ENCODE peak calls at places on chromosomes 5 and 9, in seven cellular contexts. W, T, V, N, C, R and Z are unnamed samples.

GRCh38 chr5:140672455-140673186 is 755 bp downstream of the DND1 start:
- DNase-seq in W (no peak), T (no peak), V (peak), N (no peak), C (no peak), R (no peak), Z (no peak)

GRCh38 chr9:23766613-23767012 is 59.4 kb downstream of the ELAVL2 start:
- DNase-seq in W (no peak), T (no peak), V (no peak), N (no peak), C (no peak), R (no peak), Z (no peak)

GRCh38 chr5:68315679-68316271 is 100.2 kb downstream of the PIK3R1 start:
- DNase-seq in W (peak), T (no peak), V (no peak), N (no peak), C (no peak), R (no peak), Z (peak)

GRCh38 chr5:1009359-1010180 is 968 bp downstream of the NKD2 start:
- DNase-seq in W (no peak), T (no peak), V (no peak), N (no peak), C (peak), R (no peak), Z (no peak)

GRCh38 chr9:21812415-21812814 is 10.0 kb downstream of the MTAP start:
- DNase-seq in W (peak), T (no peak), V (no peak), N (no peak), C (no peak), R (no peak), Z (no peak)

GRCh38 chr9:114591206-114591853 is 3.8 kb downstream of the ATP6V1G1 start:
- DNase-seq in W (no peak), T (no peak), V (no peak), N (no peak), C (no peak), R (no peak), Z (no peak)

GRCh38 chr5:33472805-33473409 is 32.1 kb downstream of the TARS1 start:
- DNase-seq in W (no peak), T (no peak), V (no peak), N (no peak), C (no peak), R (no peak), Z (no peak)

GRCh38 chr5:74382864-74383618 is 257.5 kb downstream of the ENC1 start:
- DNase-seq in W (peak), T (no peak), V (peak), N (peak), C (peak), R (no peak), Z (no peak)

GRCh38 chr9:6219040-6219439 is 3.4 kb downstream of the IL33 start:
- DNase-seq in W (no peak), T (no peak), V (no peak), N (no peak), C (no peak), R (no peak), Z (no peak)

GRCh38 chr9:70832487-70832886 is 288.9 kb downstream of the TRPM3 start:
- DNase-seq in W (peak), T (no peak), V (no peak), N (no peak), C (no peak), R (no peak), Z (no peak)

GRCh38 chr5:32506251-32506661 is 61.7 kb upstream of the ZFR start:
- DNase-seq in W (peak), T (no peak), V (no peak), N (no peak), C (no peak), R (no peak), Z (no peak)

GRCh38 chr5:74648835-74649286 is 8.3 kb upstream of the ENC1 start:
- DNase-seq in W (peak), T (peak), V (peak), N (peak), C (no peak), R (no peak), Z (peak)

GRCh38 chr5:88686077-88686541 is 196.9 kb downstream of the MEF2C start:
- DNase-seq in W (no peak), T (no peak), V (no peak), N (no peak), C (no peak), R (no peak), Z (no peak)

GRCh38 chr5:87195104-87195581 is 72.5 kb upstream of the RASA1 start:
- DNase-seq in W (peak), T (no peak), V (no peak), N (peak), C (no peak), R (no peak), Z (peak)

GRCh38 chr9:17531642-17532254 is 47.1 kb upstream of the SH3GL2 start:
- DNase-seq in W (peak), T (peak), V (peak), N (peak), C (no peak), R (peak), Z (peak)

GRCh38 chr5:153629027-153629426 is 138.6 kb downstream of the GRIA1 start:
- DNase-seq in W (peak), T (no peak), V (peak), N (peak), C (no peak), R (no peak), Z (no peak)

GRCh38 chr5:11166906-11167305 is 405.9 kb upstream of the DAP start:
- DNase-seq in W (peak), T (no peak), V (no peak), N (peak), C (no peak), R (no peak), Z (no peak)

GRCh38 chr9:88524911-88525310 is 10.1 kb upstream of the NXNL2 start:
- DNase-seq in W (no peak), T (no peak), V (no peak), N (no peak), C (no peak), R (no peak), Z (no peak)
- TF ChIP-seq CTCF in W (no peak), T (no peak), V (no peak), N (no peak), C (no peak), R (no peak), Z (no peak)

DNA sequence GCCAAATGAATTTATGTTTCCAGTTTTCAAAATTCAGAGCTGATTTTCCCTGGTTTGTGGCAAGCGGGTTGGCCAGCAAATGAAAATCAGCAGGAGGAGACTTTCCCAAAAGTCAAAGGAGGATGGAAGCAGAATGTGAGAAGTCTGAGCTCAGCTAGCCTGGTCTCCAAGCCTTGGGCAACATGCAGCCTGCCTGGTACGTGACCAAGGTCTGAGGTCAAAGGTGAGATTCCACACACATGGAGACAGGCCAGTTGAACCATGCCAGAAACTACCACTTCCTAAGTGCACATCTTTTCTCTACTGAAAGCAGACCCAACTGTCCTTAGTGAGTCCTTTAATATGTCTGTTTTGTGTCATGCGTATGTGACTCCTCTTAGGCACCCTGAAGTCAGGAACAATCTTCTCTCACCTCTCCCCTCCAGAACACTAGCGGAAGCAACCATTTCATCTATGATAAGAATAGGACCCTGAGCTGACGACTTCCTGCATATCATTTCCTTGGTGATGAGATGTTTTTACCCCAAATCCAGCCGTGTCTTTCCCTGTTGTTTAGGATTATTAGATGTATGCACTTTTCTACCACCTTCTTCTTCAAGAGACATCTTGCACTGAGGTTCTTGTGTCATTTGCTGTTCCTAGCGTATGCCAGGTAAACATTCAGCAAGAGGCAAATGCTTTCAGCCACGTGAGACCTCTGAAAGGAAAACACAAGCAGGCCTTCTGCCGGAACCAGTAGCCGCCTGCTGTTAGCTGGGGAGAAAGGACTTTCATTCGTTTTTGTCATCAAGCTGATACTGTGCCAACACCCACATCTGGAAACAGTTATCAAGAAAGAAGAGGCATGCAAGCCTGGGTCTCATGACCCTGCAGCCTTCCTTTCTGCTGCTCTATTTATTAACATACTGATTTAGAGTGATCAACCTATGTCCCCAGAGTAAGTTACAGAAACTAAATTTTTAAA is 9.7 kb upstream of the TGFBI start:
- DNase-seq in W (peak), T (no peak), V (no peak), N (peak), C (no peak), R (no peak), Z (no peak)
- TF ChIP-seq CTCF in W (peak), T (no peak), V (no peak), N (peak), C (peak), R (no peak), Z (no peak)

GRCh38 chr5:180829711-180830110 is 27.1 kb upstream of the MGAT1 start:
- DNase-seq in W (no peak), T (no peak), V (no peak), N (no peak), C (no peak), R (no peak), Z (no peak)

GRCh38 chr5:180825768-180826525 is 23.3 kb upstream of the MGAT1 start:
- DNase-seq in W (peak), T (no peak), V (peak), N (peak), C (no peak), R (peak), Z (no peak)

GRCh38 chr5:180832638-180833068 is 28.4 kb downstream of the ZFP62 start:
- DNase-seq in W (no peak), T (no peak), V (no peak), N (no peak), C (no peak), R (no peak), Z (peak)

GRCh38 chr5:180830253-180831138 is 27.9 kb upstream of the MGAT1 start:
- DNase-seq in W (no peak), T (peak), V (peak), N (peak), C (peak), R (peak), Z (peak)

DNA sequence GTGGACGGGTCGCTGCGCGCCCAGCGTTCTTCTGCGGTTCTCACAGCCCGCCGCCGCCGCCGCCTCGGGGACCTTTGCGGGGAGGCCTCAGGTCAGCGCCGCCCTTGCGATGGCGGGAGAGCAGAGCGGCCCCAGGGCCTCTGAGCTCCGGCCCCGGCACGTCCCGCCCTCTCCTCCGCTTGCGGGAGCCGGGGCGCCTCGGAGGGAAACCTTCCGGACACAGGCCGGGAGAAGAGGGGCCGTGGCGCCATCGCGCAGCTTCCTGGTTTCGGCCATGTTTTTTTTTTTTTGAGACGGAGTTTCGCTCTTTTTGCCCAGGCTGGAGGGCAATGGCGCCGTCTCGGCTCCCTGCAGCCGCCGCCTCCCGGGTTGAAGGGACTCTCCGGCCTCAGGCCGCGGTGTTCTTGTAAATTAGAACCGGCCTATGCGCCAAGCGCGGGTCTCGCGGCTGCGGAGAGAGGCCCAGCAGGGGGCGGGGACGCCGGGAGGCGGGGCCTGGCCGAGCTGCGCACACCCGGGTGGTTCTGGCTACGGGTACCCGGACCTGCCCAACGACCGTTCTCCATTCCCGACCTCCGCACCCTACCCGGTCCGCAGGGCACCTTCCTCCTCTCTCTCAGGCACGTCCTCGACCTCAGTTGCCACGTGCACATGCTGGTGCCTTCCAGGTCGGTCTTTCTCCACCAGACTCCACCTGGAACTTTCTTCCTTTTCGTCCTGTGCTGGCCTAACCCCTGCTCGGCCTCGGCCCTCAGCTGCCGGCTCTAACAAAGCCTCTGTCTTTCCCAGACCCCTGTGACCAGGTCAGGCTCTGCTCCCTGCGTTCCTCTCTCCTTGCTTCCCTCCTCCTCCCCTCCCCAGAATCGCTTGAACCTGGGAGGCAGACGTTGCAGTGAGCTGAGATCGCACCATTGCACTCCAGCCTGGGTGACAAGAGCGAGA is 28.8 kb upstream of the MGAT1 start:
- DNase-seq in W (peak), T (peak), V (peak), N (peak), C (peak), R (peak), Z (peak)
- TF ChIP-seq CTCF in W (peak), T (no peak), V (peak), N (no peak), C (peak), R (no peak), Z (peak)

GRCh38 chr9:73079326-73079725 is 72.3 kb upstream of the ANXA1 start:
- DNase-seq in W (peak), T (no peak), V (no peak), N (peak), C (no peak), R (no peak), Z (no peak)
- TF ChIP-seq CTCF in W (peak), T (peak), V (no peak), N (peak), C (no peak), R (no peak), Z (no peak)

GRCh38 chr5:157473383-157474370 is 13.7 kb downstream of the NIPAL4 start:
- DNase-seq in W (no peak), T (no peak), V (no peak), N (no peak), C (no peak), R (no peak), Z (no peak)
- TF ChIP-seq CTCF in W (no peak), T (no peak), V (no peak), N (no peak), C (no peak), R (no peak), Z (no peak)

GRCh38 chr9:133113928-133114351 is 7.1 kb downstream of the RALGDS start:
- DNase-seq in W (no peak), T (no peak), V (no peak), N (no peak), C (peak), R (no peak), Z (no peak)

GRCh38 chr9:133113163-133113927 is 7.7 kb downstream of the RALGDS start:
- DNase-seq in W (no peak), T (no peak), V (peak), N (no peak), C (peak), R (no peak), Z (no peak)

GRCh38 chr9:133114886-133115603 is 6.0 kb downstream of the RALGDS start:
- DNase-seq in W (no peak), T (no peak), V (no peak), N (no peak), C (peak), R (no peak), Z (no peak)

GRCh38 chr9:133115604-133116345 is 5.3 kb downstream of the RALGDS start:
- DNase-seq in W (no peak), T (no peak), V (no peak), N (no peak), C (peak), R (no peak), Z (peak)

GRCh38 chr9:133114451-133114885 is 6.6 kb downstream of the RALGDS start:
- DNase-seq in W (peak), T (no peak), V (no peak), N (no peak), C (peak), R (no peak), Z (no peak)
- TF ChIP-seq CTCF in W (no peak), T (no peak), V (no peak), N (no peak), C (no peak), R (no peak), Z (no peak)

GRCh38 chr5:50667079-50667652 is 729 bp downstream of the PARP8 start:
- DNase-seq in W (peak), T (no peak), V (peak), N (peak), C (peak), R (peak), Z (peak)
- TF ChIP-seq CTCF in W (no peak), T (no peak), V (no peak), N (no peak), C (no peak), R (no peak), Z (no peak)

GRCh38 chr9:86239053-86239770 is 20.2 kb downstream of the C9orf153 start:
- DNase-seq in W (no peak), T (no peak), V (no peak), N (no peak), C (no peak), R (no peak), Z (no peak)
- TF ChIP-seq CTCF in W (no peak), T (peak), V (peak), N (peak), C (no peak), R (no peak), Z (no peak)

GRCh38 chr5:35939639-35940038 is 1.2 kb upstream of the CAPSL start:
- DNase-seq in W (no peak), T (no peak), V (no peak), N (no peak), C (no peak), R (no peak), Z (no peak)
- TF ChIP-seq CTCF in W (no peak), T (no peak), V (no peak), N (peak), C (no peak), R (no peak), Z (no peak)

DNA sequence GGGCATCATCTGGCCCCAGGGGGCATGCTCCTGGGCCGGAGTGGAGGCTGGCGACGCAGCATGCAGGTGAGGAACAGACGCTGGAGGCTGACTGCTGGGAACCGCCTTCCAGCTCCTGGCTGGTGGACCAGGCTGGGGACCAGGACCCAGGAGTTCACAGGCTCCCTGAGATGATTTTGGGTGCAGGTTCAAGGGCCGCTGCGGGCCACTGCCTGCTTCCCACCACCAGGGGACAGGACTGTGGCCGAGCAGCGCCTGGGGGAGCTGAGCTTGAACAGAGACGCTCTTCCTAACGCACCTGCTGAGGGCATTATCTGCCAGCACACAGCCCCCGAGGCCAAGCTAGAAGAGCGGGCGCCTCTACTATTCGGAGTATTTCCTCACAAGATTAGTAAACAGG is 132.1 kb upstream of the RAPGEF1 start:
- DNase-seq in W (no peak), T (no peak), V (no peak), N (no peak), C (peak), R (no peak), Z (no peak)
- TF ChIP-seq CTCF in W (peak), T (no peak), V (no peak), N (peak), C (no peak), R (no peak), Z (no peak)